ENCODE peak calls at places on chromosome 11, in ten cellular contexts. I, J, N, V, C, S, H, A, U and L are unnamed samples.
A peak's percentile ranks its signal among the peaks of the same experiment; 100 is the strongest.

GRCh38 chr11:114166897-114167323 is 107.4 kb downstream of the ZBTB16 start:
- DNase-seq in N (no peak), H (peak; percentile 79), I (no peak), J (no peak), V (no peak), A (peak; percentile 77), C (peak; percentile 63), U (peak; percentile 10), S (no peak), L (peak; percentile 67)

GRCh38 chr11:8289426-8290047 is 25.9 kb upstream of the LMO1 start:
- DNase-seq in I (no peak), A (no peak), S (no peak), J (no peak), V (no peak), U (no peak), N (peak; percentile 11), C (no peak), H (no peak), L (peak; percentile 17)

GRCh38 chr11:132838621-132839020 is 693.7 kb downstream of the OPCML start:
- DNase-seq in I (no peak), H (no peak), A (no peak), S (no peak), J (no peak), V (no peak), N (no peak), C (peak; percentile 45), U (no peak), L (no peak)

GRCh38 chr11:86591631-86592030 is 80.8 kb downstream of the ME3 start:
- DNase-seq in I (no peak), C (no peak), H (no peak), U (no peak), N (no peak), A (no peak), V (no peak), J (no peak), S (no peak), L (no peak)

GRCh38 chr11:111851636-111852035 is 19.7 kb downstream of the ALG9 start:
- DNase-seq in I (no peak), N (no peak), V (no peak), J (no peak), U (no peak), H (no peak), S (no peak), C (peak; percentile 35), A (no peak), L (no peak)

GRCh38 chr11:13073119-13073981 is 64.2 kb downstream of the RASSF10 start:
- DNase-seq in U (no peak), S (peak; percentile 76), I (no peak), N (no peak), J (no peak), V (peak; percentile 91), C (peak; percentile 79), H (no peak), A (no peak), L (no peak)

GRCh38 chr11:33682446-33682845 is 18.2 kb downstream of the C11orf91 start:
- DNase-seq in H (no peak), J (no peak), S (no peak), N (no peak), V (no peak), I (no peak), C (no peak), A (no peak), U (no peak), L (no peak)

GRCh38 chr11:128653828-128654231 is 40.0 kb upstream of the FLI1 start:
- DNase-seq in N (peak; percentile 57), H (peak; percentile 19), S (no peak), C (peak; percentile 75), J (no peak), A (peak; percentile 24), U (peak; percentile 52), V (peak; percentile 47), I (peak; percentile 44), L (no peak)

GRCh38 chr11:73946798-73947458 is 3.9 kb upstream of the DNAJB13 start:
- DNase-seq in H (no peak), S (no peak), I (no peak), U (no peak), C (no peak), J (no peak), V (no peak), A (no peak), N (no peak), L (no peak)

GRCh38 chr11:78212586-78213371 is 24.1 kb downstream of the USP35 start:
- DNase-seq in H (no peak), S (no peak), J (no peak), V (no peak), I (no peak), C (peak; percentile 76), U (no peak), N (peak; percentile 45), A (no peak), L (peak; percentile 81)

GRCh38 chr11:128336203-128336602 is 251.2 kb downstream of the ETS1 start:
- DNase-seq in U (peak; percentile 39), C (peak; percentile 82), I (peak; percentile 39), J (no peak), A (no peak), H (no peak), N (peak; percentile 66), V (peak; percentile 41), S (no peak), L (peak; percentile 76)

DNA sequence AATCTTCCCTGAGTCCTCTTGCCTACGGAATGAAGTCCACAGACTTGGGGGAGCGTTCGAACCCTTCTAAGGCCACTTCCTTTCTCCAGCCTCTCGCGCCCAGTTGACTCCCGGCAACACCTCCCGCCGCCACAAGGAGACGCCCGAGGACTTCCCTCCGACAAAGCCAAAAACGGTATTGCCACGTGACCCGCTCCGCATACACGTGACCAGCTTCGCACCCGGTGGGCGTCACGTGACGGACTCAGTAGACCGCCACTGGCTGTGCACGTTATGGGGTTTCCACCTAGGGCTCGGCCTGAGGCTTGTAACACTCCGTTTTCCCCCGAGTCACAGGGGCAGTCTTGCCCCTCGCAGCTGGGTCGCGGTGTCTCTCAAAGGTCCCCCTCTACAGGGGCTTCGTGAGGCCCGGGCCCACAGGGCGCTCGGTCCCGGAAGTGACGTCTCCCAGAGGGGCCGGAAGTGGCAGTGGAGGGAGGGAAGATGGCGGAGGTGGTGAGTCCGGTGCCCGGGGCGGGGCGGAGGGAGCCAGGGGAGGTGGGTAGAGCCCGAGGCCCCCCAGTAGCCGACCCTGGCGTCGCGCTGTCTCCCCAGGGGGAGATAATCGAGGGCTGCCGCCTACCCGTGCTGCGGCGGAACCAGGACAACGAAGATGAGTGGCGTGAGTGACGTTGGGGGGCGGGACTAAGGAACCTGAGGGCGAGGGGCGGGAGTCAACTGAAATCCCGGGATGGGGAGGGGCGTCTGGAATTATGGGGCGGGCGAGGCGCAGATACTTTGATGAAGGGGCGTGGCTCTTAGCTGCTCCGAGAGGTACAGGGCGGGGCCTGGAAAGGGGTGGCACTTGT is at the start of gene KAT5:
- DNase-seq in C (peak; percentile 98), H (peak; percentile 99), I (peak; percentile 99), N (peak; percentile 100), U (peak; percentile 99), J (peak; percentile 98), S (peak; percentile 98), A (peak; percentile 98), V (peak; percentile 99), L (peak; percentile 98)
- TF ChIP-seq POLR2A in C (peak; percentile 92), H (peak; percentile 87), I (no peak), N (peak; percentile 72), U (peak; percentile 68), J (peak; percentile 89), S (peak; percentile 23), A (peak; percentile 49), V (peak; percentile 33), L (peak; percentile 81)

GRCh38 chr11:21933095-21933494 is 259.8 kb upstream of the ANO5 start:
- DNase-seq in H (no peak), C (no peak), V (peak; percentile 15), S (no peak), A (no peak), I (no peak), U (no peak), J (no peak), N (no peak), L (no peak)
- TF ChIP-seq CTCF in H (no peak), C (no peak), V (peak; percentile 57), S (no peak), A (no peak), I (no peak), U (no peak), J (no peak), N (peak; percentile 31), L (peak; percentile 59)

DNA sequence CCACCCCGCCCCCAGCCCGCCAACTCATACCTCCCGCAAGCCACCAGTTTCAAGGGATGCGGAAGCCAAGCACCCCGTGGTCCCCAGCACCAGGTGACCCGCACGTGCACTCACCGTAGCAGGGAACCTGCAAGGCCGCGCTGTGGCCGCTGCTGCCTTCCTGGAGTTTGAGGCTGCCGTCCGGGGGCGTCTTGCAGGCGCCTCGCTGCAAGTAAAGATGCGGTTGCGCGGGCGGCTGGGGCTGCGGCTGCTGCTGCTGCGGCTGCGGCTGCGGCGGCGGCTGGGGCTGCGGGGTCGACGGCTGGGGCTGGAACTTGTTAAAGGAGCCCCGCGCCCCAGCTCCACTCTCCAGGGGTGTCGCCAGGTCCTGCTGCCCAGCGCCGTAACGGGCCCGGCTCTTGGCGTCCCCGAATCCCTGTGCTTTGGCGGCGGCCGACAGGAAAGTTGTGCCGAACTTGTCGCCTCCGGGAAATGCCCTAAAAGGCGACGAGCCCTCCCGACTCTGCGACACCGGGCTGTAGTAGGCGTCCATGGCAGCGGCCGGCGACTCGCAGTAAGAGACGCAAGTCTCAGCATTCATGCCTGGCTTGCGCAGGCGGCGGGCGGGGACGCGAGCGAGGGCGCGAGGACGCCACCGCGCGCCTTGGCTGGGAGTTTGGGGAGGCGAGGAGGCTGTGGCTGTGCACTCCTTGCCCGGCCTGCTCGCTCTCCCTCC is at the start of gene ALX4:
- DNase-seq in H (no peak), A (no peak), C (no peak), N (no peak), U (peak; percentile 33), J (no peak), I (no peak), V (peak; percentile 72), S (no peak), L (no peak)
- H3K4me3 ChIP-seq in H (peak within 1 kb of the TSS; percentile 13), A (no peak within 1 kb of the TSS), C (no peak within 1 kb of the TSS), N (peak within 1 kb of the TSS; percentile 18), U (peak within 1 kb of the TSS; percentile 21), J (peak within 1 kb of the TSS; percentile 26), I (peak within 1 kb of the TSS; percentile 24), V (peak within 1 kb of the TSS; percentile 56), S (no peak within 1 kb of the TSS), L (no peak within 1 kb of the TSS)

GRCh38 chr11:67413266-67413797 is 2.1 kb upstream of the CARNS1 start:
- DNase-seq in N (no peak), J (no peak), U (no peak), I (no peak), V (no peak), S (no peak), H (no peak), A (no peak), C (no peak), L (no peak)

GRCh38 chr11:67410369-67410831 is 5.1 kb upstream of the CARNS1 start:
- DNase-seq in C (no peak), A (no peak), H (no peak), U (no peak), S (no peak), I (no peak), V (no peak), J (no peak), N (no peak), L (no peak)

GRCh38 chr11:67410984-67411784 is 4.3 kb upstream of the CARNS1 start:
- DNase-seq in N (no peak), V (no peak), A (no peak), C (no peak), H (no peak), S (no peak), U (no peak), J (no peak), I (no peak), L (no peak)

GRCh38 chr11:67411785-67412152 is 3.7 kb upstream of the CARNS1 start:
- DNase-seq in N (no peak), J (no peak), V (no peak), C (no peak), U (no peak), S (no peak), I (no peak), H (no peak), A (no peak), L (no peak)

GRCh38 chr11:67412495-67413179 is 2.8 kb upstream of the CARNS1 start:
- DNase-seq in J (no peak), H (no peak), U (no peak), S (no peak), A (no peak), I (no peak), C (no peak), N (no peak), V (no peak), L (no peak)
- TF ChIP-seq POLR2A in J (no peak), H (no peak), U (no peak), S (no peak), A (no peak), I (no peak), C (no peak), N (no peak), V (no peak), L (no peak)